ENCODE peak calls at places on chromosomes 3 and 15, in eight cellular contexts. P, C, N, D, R, Y, J and Z are unnamed samples.

GRCh38 chr3:264394-265156 is 68.0 kb downstream of the CHL1 start:
- DNase-seq in R (no peak), D (no peak), P (no peak), C (no peak), J (no peak), N (no peak), Y (no peak), Z (no peak)

GRCh38 chr3:97579365-97579764 is 185.2 kb upstream of the ARL6 start:
- DNase-seq in J (no peak), P (no peak), N (peak; percentile 96), D (no peak), R (no peak), Y (peak; percentile 99), C (no peak), Z (no peak)

GRCh38 chr15:67146214-67146613 is 80.8 kb downstream of the SMAD3 start:
- DNase-seq in D (no peak), P (peak; percentile 82), J (no peak), C (no peak), Y (no peak), R (peak; percentile 23), N (peak; percentile 11), Z (no peak)

GRCh38 chr3:132713977-132714727 is 8.1 kb downstream of the NPHP3 start:
- DNase-seq in P (peak; percentile 51), D (no peak), J (no peak), C (no peak), R (no peak), Y (no peak), N (no peak), Z (no peak)

GRCh38 chr3:79461129-79461792 is 306.5 kb downstream of the ROBO1 start:
- DNase-seq in C (no peak), P (no peak), R (no peak), Y (no peak), J (no peak), D (no peak), N (no peak), Z (no peak)

GRCh38 chr15:74825895-74826294 is 532 bp upstream of the CPLX3 start:
- DNase-seq in C (no peak), J (no peak), R (no peak), N (no peak), D (no peak), P (no peak), Y (no peak), Z (no peak)

GRCh38 chr3:122021811-122022401 is at the start of gene ILDR1:
- DNase-seq in R (peak; percentile 51), Y (peak; percentile 86), J (no peak), C (peak; percentile 5), D (peak; percentile 90), P (peak; percentile 83), N (peak; percentile 16), Z (no peak)

GRCh38 chr3:57221883-57222282 is 5.6 kb upstream of the APPL1 start:
- DNase-seq in D (no peak), J (no peak), N (peak; percentile 5), C (no peak), R (no peak), Y (no peak), P (no peak), Z (no peak)

GRCh38 chr3:59774613-59775012 is 724.8 kb upstream of the CFAP20DC start:
- DNase-seq in D (no peak), R (no peak), C (no peak), P (no peak), Y (no peak), N (no peak), J (no peak), Z (no peak)

GRCh38 chr15:43872416-43873020 is 45.7 kb downstream of the WDR76 start:
- DNase-seq in J (peak; percentile 1), R (peak; percentile 63), D (no peak), C (no peak), P (peak; percentile 25), N (peak; percentile 11), Y (peak; percentile 61), Z (peak; percentile 21)